ENCODE peak calls at places on chromosome 16, in eight cellular contexts. One of them, this sample, is unnamed.
A peak's percentile ranks its signal among the peaks of the same experiment; 100 is the strongest.

GRCh38 chr16:56965939-56966515 is 4.3 kb downstream of the CETP start:
- DNase-seq in H1: no peak
- DNase-seq in endodermal cell: no peak
- DNase-seq in thyroid gland: no peak
- DNase-seq in tibial nerve: no peak
- DNase-seq in adrenal gland: no peak
- DNase-seq in heart right ventricle: no peak
- DNase-seq in neural progenitor cell: no peak
- DNase-seq in this sample: peak; percentile 11

GRCh38 chr16:31265329-31266245 is 5.8 kb downstream of the ITGAM start:
- DNase-seq in endodermal cell: peak; percentile 75
- DNase-seq in tibial nerve: no peak
- DNase-seq in heart right ventricle: no peak
- DNase-seq in neural progenitor cell: no peak
- DNase-seq in H1: peak; percentile 10
- DNase-seq in adrenal gland: no peak
- DNase-seq in thyroid gland: no peak
- DNase-seq in this sample: peak; percentile 81

GRCh38 chr16:51431517-51432241 is 280.6 kb upstream of the SALL1 start:
- DNase-seq in heart right ventricle: no peak
- DNase-seq in adrenal gland: no peak
- DNase-seq in endodermal cell: no peak
- DNase-seq in neural progenitor cell: peak; percentile 26
- DNase-seq in tibial nerve: no peak
- DNase-seq in thyroid gland: peak; percentile 47
- DNase-seq in H1: no peak
- DNase-seq in this sample: no peak

GRCh38 chr16:27169511-27170071 is 33.7 kb upstream of the KDM8 start:
- DNase-seq in endodermal cell: peak; percentile 56
- DNase-seq in heart right ventricle: no peak
- DNase-seq in H1: no peak
- DNase-seq in thyroid gland: peak; percentile 10
- DNase-seq in adrenal gland: no peak
- DNase-seq in tibial nerve: no peak
- DNase-seq in neural progenitor cell: peak; percentile 29
- DNase-seq in this sample: no peak

GRCh38 chr16:59470556-59470955 is 736.4 kb upstream of the GOT2 start:
- DNase-seq in neural progenitor cell: no peak
- DNase-seq in H1: no peak
- DNase-seq in tibial nerve: no peak
- DNase-seq in adrenal gland: no peak
- DNase-seq in thyroid gland: no peak
- DNase-seq in endodermal cell: no peak
- DNase-seq in heart right ventricle: no peak
- DNase-seq in this sample: no peak

GRCh38 chr16:47986031-47986430 is 169.8 kb downstream of the ABCC12 start:
- DNase-seq in tibial nerve: no peak
- DNase-seq in neural progenitor cell: no peak
- DNase-seq in H1: no peak
- DNase-seq in thyroid gland: no peak
- DNase-seq in endodermal cell: peak; percentile 74
- DNase-seq in heart right ventricle: no peak
- DNase-seq in adrenal gland: no peak
- DNase-seq in this sample: peak; percentile 8

GRCh38 chr16:2979669-2980226 is 498 bp downstream of the PKMYT1 start:
- DNase-seq in thyroid gland: no peak
- DNase-seq in endodermal cell: peak; percentile 83
- DNase-seq in heart right ventricle: no peak
- DNase-seq in adrenal gland: no peak
- DNase-seq in neural progenitor cell: peak; percentile 64
- DNase-seq in tibial nerve: no peak
- DNase-seq in H1: no peak
- DNase-seq in this sample: peak; percentile 95

GRCh38 chr16:14409563-14409962 is 220.5 kb downstream of the PARN start:
- DNase-seq in tibial nerve: peak; percentile 27
- DNase-seq in endodermal cell: no peak
- DNase-seq in H1: no peak
- DNase-seq in heart right ventricle: no peak
- DNase-seq in neural progenitor cell: no peak
- DNase-seq in thyroid gland: peak; percentile 60
- DNase-seq in adrenal gland: peak; percentile 69
- DNase-seq in this sample: no peak

GRCh38 chr16:7345423-7345822 is 12.8 kb downstream of the RBFOX1 start:
- DNase-seq in H1: no peak
- DNase-seq in adrenal gland: no peak
- DNase-seq in heart right ventricle: peak; percentile 21
- DNase-seq in endodermal cell: no peak
- DNase-seq in neural progenitor cell: no peak
- DNase-seq in tibial nerve: no peak
- DNase-seq in thyroid gland: no peak
- DNase-seq in this sample: no peak

GRCh38 chr16:84288902-84289301 is 5.8 kb upstream of the WFDC1 start:
- DNase-seq in endodermal cell: no peak
- DNase-seq in H1: no peak
- DNase-seq in adrenal gland: no peak
- DNase-seq in heart right ventricle: no peak
- DNase-seq in neural progenitor cell: no peak
- DNase-seq in thyroid gland: no peak
- DNase-seq in tibial nerve: no peak
- DNase-seq in this sample: no peak

GRCh38 chr16:11094075-11094593 is 149.8 kb downstream of the CLEC16A start:
- DNase-seq in neural progenitor cell: no peak
- DNase-seq in adrenal gland: peak; percentile 70
- DNase-seq in endodermal cell: no peak
- DNase-seq in tibial nerve: no peak
- DNase-seq in H1: no peak
- DNase-seq in thyroid gland: peak; percentile 65
- DNase-seq in heart right ventricle: no peak
- DNase-seq in this sample: no peak

GRCh38 chr16:68420366-68420765 is 27.9 kb downstream of the SMPD3 start:
- DNase-seq in neural progenitor cell: no peak
- DNase-seq in endodermal cell: peak; percentile 85
- DNase-seq in tibial nerve: no peak
- DNase-seq in heart right ventricle: no peak
- DNase-seq in H1: no peak
- DNase-seq in thyroid gland: no peak
- DNase-seq in adrenal gland: no peak
- DNase-seq in this sample: no peak

GRCh38 chr16:58500329-58501241 is 642 bp downstream of the NDRG4 start:
- DNase-seq in endodermal cell: peak; percentile 83
- DNase-seq in thyroid gland: no peak
- DNase-seq in heart right ventricle: no peak
- DNase-seq in H1: no peak
- DNase-seq in neural progenitor cell: peak; percentile 52
- DNase-seq in tibial nerve: no peak
- DNase-seq in adrenal gland: no peak
- DNase-seq in this sample: peak; percentile 89

GRCh38 chr16:24685539-24686432 is 43.7 kb upstream of the TNRC6A start:
- DNase-seq in H1: no peak
- DNase-seq in endodermal cell: peak; percentile 82
- DNase-seq in thyroid gland: peak; percentile 42
- DNase-seq in tibial nerve: peak; percentile 24
- DNase-seq in adrenal gland: peak; percentile 96
- DNase-seq in neural progenitor cell: peak; percentile 48
- DNase-seq in heart right ventricle: peak; percentile 69
- DNase-seq in this sample: peak; percentile 54

DNA sequence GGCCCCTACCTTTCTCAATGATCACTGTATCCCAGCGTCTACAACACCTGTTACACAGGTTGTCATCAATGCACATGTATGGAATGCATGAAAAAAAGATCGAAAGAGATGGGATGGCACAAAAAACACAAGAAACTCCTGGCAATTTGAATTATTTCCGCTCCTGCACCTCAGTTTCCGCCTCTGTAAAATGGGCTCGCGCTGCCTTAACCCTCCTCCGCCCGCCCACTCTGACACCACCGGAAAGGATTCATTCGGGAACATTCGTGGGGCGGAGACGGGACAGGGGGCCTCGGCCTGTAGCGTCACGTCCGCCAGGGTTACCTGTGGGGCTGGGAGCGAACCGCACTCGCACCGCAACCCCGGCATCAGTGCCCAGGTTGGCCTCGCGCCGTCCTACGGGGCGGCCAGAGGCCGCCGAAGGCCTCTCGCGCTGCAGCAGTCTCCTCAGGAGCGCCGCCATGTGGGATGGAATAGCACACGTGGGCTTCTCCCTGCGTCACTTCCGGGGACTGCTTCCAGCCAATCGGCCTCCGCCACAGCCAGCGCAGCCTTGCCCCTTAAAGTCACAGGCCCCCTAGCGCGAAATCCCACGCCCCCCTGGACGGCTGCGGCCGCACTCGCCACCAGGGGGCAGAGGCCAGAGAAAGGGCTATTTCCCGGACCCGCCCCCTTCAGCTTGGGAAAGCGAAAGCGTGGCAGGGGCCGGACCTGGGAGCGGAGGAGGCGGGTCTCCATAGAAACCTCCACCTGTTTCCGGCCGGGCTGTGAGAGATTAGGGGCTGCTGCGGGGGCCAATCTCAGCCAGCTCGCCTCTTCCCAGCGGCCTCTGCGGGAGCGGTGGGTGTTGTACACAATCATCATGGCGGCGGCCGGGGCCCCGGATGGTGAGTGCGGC is at the start of the genes EARS2 and UBFD1:
- DNase-seq in thyroid gland: peak; percentile 99
- DNase-seq in adrenal gland: peak; percentile 99
- DNase-seq in heart right ventricle: peak; percentile 98
- DNase-seq in H1: peak; percentile 96
- DNase-seq in tibial nerve: peak; percentile 97
- DNase-seq in endodermal cell: peak; percentile 100
- DNase-seq in neural progenitor cell: peak; percentile 98
- DNase-seq in this sample: peak; percentile 98
- H3K4me3 ChIP-seq in thyroid gland: peak within 1 kb of the TSS; percentile 96
- H3K4me3 ChIP-seq in adrenal gland: peak within 1 kb of the TSS; percentile 83
- H3K4me3 ChIP-seq in heart right ventricle: peak within 1 kb of the TSS; percentile 82
- H3K4me3 ChIP-seq in H1: peak within 1 kb of the TSS; percentile 83
- H3K4me3 ChIP-seq in tibial nerve: peak within 1 kb of the TSS; percentile 97
- H3K4me3 ChIP-seq in endodermal cell: peak within 1 kb of the TSS; percentile 98
- H3K4me3 ChIP-seq in neural progenitor cell: peak within 1 kb of the TSS; percentile 87
- H3K4me3 ChIP-seq in this sample: peak within 1 kb of the TSS; percentile 88

DNA sequence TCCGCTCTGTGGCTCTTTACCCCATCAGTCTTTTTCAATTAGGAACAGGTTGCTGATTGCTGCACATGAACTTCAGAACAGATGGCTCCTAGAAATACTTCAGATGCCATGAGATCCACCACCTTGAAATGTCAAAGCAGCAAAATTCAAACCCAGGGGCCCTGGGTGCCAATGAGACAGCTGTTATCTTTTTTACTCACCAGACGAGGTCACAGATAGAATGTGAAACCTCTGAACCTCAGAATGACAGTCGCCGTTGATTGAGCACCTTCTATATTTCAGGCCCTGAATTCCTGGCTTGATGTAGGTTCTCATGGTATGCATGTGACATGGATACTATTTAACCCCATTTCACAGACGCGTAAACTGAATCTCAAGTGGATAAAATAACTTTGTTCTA is 63.0 kb downstream of the MAF start:
- DNase-seq in tibial nerve: no peak
- DNase-seq in endodermal cell: no peak
- DNase-seq in heart right ventricle: no peak
- DNase-seq in thyroid gland: no peak
- DNase-seq in adrenal gland: no peak
- DNase-seq in neural progenitor cell: no peak
- DNase-seq in H1: no peak
- DNase-seq in this sample: no peak
- H3K27me3 ChIP-seq in tibial nerve: no peaks in the 10 kb centered on the region
- H3K27me3 ChIP-seq in endodermal cell: no peaks in the 10 kb centered on the region
- H3K27me3 ChIP-seq in heart right ventricle: no peaks in the 10 kb centered on the region
- H3K27me3 ChIP-seq in thyroid gland: no peaks in the 10 kb centered on the region
- H3K27me3 ChIP-seq in adrenal gland: no peaks in the 10 kb centered on the region
- H3K27me3 ChIP-seq in neural progenitor cell: no peaks in the 10 kb centered on the region
- H3K27me3 ChIP-seq in H1: no peaks in the 10 kb centered on the region
- H3K27me3 ChIP-seq in this sample: no peaks in the 10 kb centered on the region

GRCh38 chr16:65284583-65284982 is 162.7 kb upstream of the CDH11 start:
- DNase-seq in endodermal cell: no peak
- DNase-seq in tibial nerve: no peak
- DNase-seq in adrenal gland: no peak
- DNase-seq in heart right ventricle: no peak
- DNase-seq in neural progenitor cell: no peak
- DNase-seq in H1: no peak
- DNase-seq in thyroid gland: no peak
- DNase-seq in this sample: no peak

GRCh38 chr16:65283238-65283651 is 161.4 kb upstream of the CDH11 start:
- DNase-seq in neural progenitor cell: no peak
- DNase-seq in adrenal gland: no peak
- DNase-seq in endodermal cell: peak; percentile 62
- DNase-seq in H1: no peak
- DNase-seq in thyroid gland: no peak
- DNase-seq in tibial nerve: no peak
- DNase-seq in heart right ventricle: no peak
- DNase-seq in this sample: no peak

GRCh38 chr16:65278874-65279273 is 157.0 kb upstream of the CDH11 start:
- DNase-seq in neural progenitor cell: no peak
- DNase-seq in thyroid gland: no peak
- DNase-seq in H1: no peak
- DNase-seq in adrenal gland: no peak
- DNase-seq in tibial nerve: no peak
- DNase-seq in endodermal cell: no peak
- DNase-seq in heart right ventricle: no peak
- DNase-seq in this sample: no peak

GRCh38 chr16:65281636-65282035 is 159.8 kb upstream of the CDH11 start:
- DNase-seq in H1: no peak
- DNase-seq in endodermal cell: peak; percentile 85
- DNase-seq in neural progenitor cell: peak; percentile 63
- DNase-seq in thyroid gland: no peak
- DNase-seq in heart right ventricle: no peak
- DNase-seq in tibial nerve: no peak
- DNase-seq in adrenal gland: no peak
- DNase-seq in this sample: peak; percentile 30

GRCh38 chr16:65280988-65281530 is 159.2 kb upstream of the CDH11 start:
- DNase-seq in tibial nerve: no peak
- DNase-seq in endodermal cell: peak; percentile 59
- DNase-seq in thyroid gland: no peak
- DNase-seq in H1: no peak
- DNase-seq in neural progenitor cell: peak; percentile 71
- DNase-seq in heart right ventricle: no peak
- DNase-seq in adrenal gland: no peak
- DNase-seq in this sample: no peak
- H3K4me3 ChIP-seq in tibial nerve: no peak overlapping the region
- H3K4me3 ChIP-seq in endodermal cell: no peak overlapping the region
- H3K4me3 ChIP-seq in thyroid gland: no peak overlapping the region
- H3K4me3 ChIP-seq in H1: peak overlapping the region; percentile 25
- H3K4me3 ChIP-seq in neural progenitor cell: peak overlapping the region; percentile 6
- H3K4me3 ChIP-seq in heart right ventricle: no peak overlapping the region
- H3K4me3 ChIP-seq in adrenal gland: no peak overlapping the region
- H3K4me3 ChIP-seq in this sample: no peak overlapping the region

GRCh38 chr16:49283376-49284049 is 1.9 kb upstream of the CBLN1 start:
- DNase-seq in tibial nerve: no peak
- DNase-seq in endodermal cell: peak; percentile 56
- DNase-seq in adrenal gland: no peak
- DNase-seq in thyroid gland: no peak
- DNase-seq in H1: no peak
- DNase-seq in heart right ventricle: no peak
- DNase-seq in neural progenitor cell: peak; percentile 29
- DNase-seq in this sample: peak; percentile 39
- H3K27me3 ChIP-seq in tibial nerve: peaks cover 63% of the 10 kb centered on the region
- H3K27me3 ChIP-seq in endodermal cell: peaks cover 72% of the 10 kb centered on the region
- H3K27me3 ChIP-seq in adrenal gland: peaks cover 75% of the 10 kb centered on the region
- H3K27me3 ChIP-seq in thyroid gland: peaks cover 20% of the 10 kb centered on the region
- H3K27me3 ChIP-seq in H1: peaks cover 55% of the 10 kb centered on the region
- H3K27me3 ChIP-seq in heart right ventricle: peaks cover 92% of the 10 kb centered on the region
- H3K27me3 ChIP-seq in neural progenitor cell: peaks cover 93% of the 10 kb centered on the region
- H3K27me3 ChIP-seq in this sample: peaks cover 74% of the 10 kb centered on the region